ENCODE peak calls at places on chromosomes 4 and X, in eight cellular contexts. One of them, this sample, is unnamed.

GRCh38 chrX:139179592-139179991 is 350.9 kb upstream of the F9 start:
- DNase-seq in LoVo: no peak
- DNase-seq in M059J: peak
- DNase-seq in CD4-positive, CD25-positive, alpha-beta regulatory T cell: no peak
- DNase-seq in activated CD8-positive, alpha-beta T cell treated with anti-CD3 and anti-CD28 coated beads for 36 hours: no peak
- DNase-seq in activated CD8-positive, alpha-beta memory T cell treated with anti-CD3 and anti-CD28 coated beads for 1 hour: no peak
- DNase-seq in MV-4-11: no peak
- DNase-seq in transverse colon: no peak
- DNase-seq in this sample: no peak

GRCh38 chrX:100928660-100929613 is at the start of gene XKRX:
- DNase-seq in CD4-positive, CD25-positive, alpha-beta regulatory T cell: peak
- DNase-seq in activated CD8-positive, alpha-beta T cell treated with anti-CD3 and anti-CD28 coated beads for 36 hours: peak
- DNase-seq in LoVo: peak
- DNase-seq in activated CD8-positive, alpha-beta memory T cell treated with anti-CD3 and anti-CD28 coated beads for 1 hour: peak
- DNase-seq in MV-4-11: no peak
- DNase-seq in M059J: peak
- DNase-seq in transverse colon: peak
- DNase-seq in this sample: no peak

GRCh38 chrX:96394566-96394965 is 290.1 kb upstream of the DIAPH2 start:
- DNase-seq in activated CD8-positive, alpha-beta memory T cell treated with anti-CD3 and anti-CD28 coated beads for 1 hour: no peak
- DNase-seq in LoVo: no peak
- DNase-seq in M059J: peak
- DNase-seq in activated CD8-positive, alpha-beta T cell treated with anti-CD3 and anti-CD28 coated beads for 36 hours: no peak
- DNase-seq in CD4-positive, CD25-positive, alpha-beta regulatory T cell: no peak
- DNase-seq in MV-4-11: no peak
- DNase-seq in transverse colon: no peak
- DNase-seq in this sample: no peak

GRCh38 chr4:122602277-122603142 is 18.4 kb downstream of the IL21 start:
- DNase-seq in MV-4-11: peak
- DNase-seq in transverse colon: no peak
- DNase-seq in LoVo: peak
- DNase-seq in activated CD8-positive, alpha-beta T cell treated with anti-CD3 and anti-CD28 coated beads for 36 hours: no peak
- DNase-seq in M059J: peak
- DNase-seq in CD4-positive, CD25-positive, alpha-beta regulatory T cell: no peak
- DNase-seq in activated CD8-positive, alpha-beta memory T cell treated with anti-CD3 and anti-CD28 coated beads for 1 hour: no peak
- DNase-seq in this sample: no peak

GRCh38 chr4:115323106-115323684 is 209.8 kb upstream of the NDST4 start:
- DNase-seq in activated CD8-positive, alpha-beta memory T cell treated with anti-CD3 and anti-CD28 coated beads for 1 hour: no peak
- DNase-seq in MV-4-11: no peak
- DNase-seq in LoVo: no peak
- DNase-seq in activated CD8-positive, alpha-beta T cell treated with anti-CD3 and anti-CD28 coated beads for 36 hours: no peak
- DNase-seq in M059J: no peak
- DNase-seq in transverse colon: no peak
- DNase-seq in CD4-positive, CD25-positive, alpha-beta regulatory T cell: no peak
- DNase-seq in this sample: no peak

GRCh38 chr4:168884251-168885124 is 125.6 kb downstream of the CBR4 start:
- DNase-seq in LoVo: no peak
- DNase-seq in CD4-positive, CD25-positive, alpha-beta regulatory T cell: no peak
- DNase-seq in M059J: no peak
- DNase-seq in activated CD8-positive, alpha-beta memory T cell treated with anti-CD3 and anti-CD28 coated beads for 1 hour: no peak
- DNase-seq in transverse colon: no peak
- DNase-seq in MV-4-11: no peak
- DNase-seq in activated CD8-positive, alpha-beta T cell treated with anti-CD3 and anti-CD28 coated beads for 36 hours: no peak
- DNase-seq in this sample: no peak

GRCh38 chrX:139141370-139141769 is 389.2 kb upstream of the F9 start:
- DNase-seq in activated CD8-positive, alpha-beta T cell treated with anti-CD3 and anti-CD28 coated beads for 36 hours: no peak
- DNase-seq in MV-4-11: no peak
- DNase-seq in LoVo: no peak
- DNase-seq in activated CD8-positive, alpha-beta memory T cell treated with anti-CD3 and anti-CD28 coated beads for 1 hour: no peak
- DNase-seq in transverse colon: no peak
- DNase-seq in CD4-positive, CD25-positive, alpha-beta regulatory T cell: no peak
- DNase-seq in M059J: no peak
- DNase-seq in this sample: no peak

GRCh38 chr4:155819066-155819465 is 47.0 kb downstream of the ASIC5 start:
- DNase-seq in activated CD8-positive, alpha-beta T cell treated with anti-CD3 and anti-CD28 coated beads for 36 hours: no peak
- DNase-seq in activated CD8-positive, alpha-beta memory T cell treated with anti-CD3 and anti-CD28 coated beads for 1 hour: no peak
- DNase-seq in LoVo: no peak
- DNase-seq in MV-4-11: no peak
- DNase-seq in transverse colon: no peak
- DNase-seq in CD4-positive, CD25-positive, alpha-beta regulatory T cell: no peak
- DNase-seq in M059J: no peak
- DNase-seq in this sample: no peak

GRCh38 chrX:96752776-96753175 is 68.1 kb downstream of the DIAPH2 start:
- DNase-seq in CD4-positive, CD25-positive, alpha-beta regulatory T cell: no peak
- DNase-seq in transverse colon: no peak
- DNase-seq in M059J: no peak
- DNase-seq in MV-4-11: no peak
- DNase-seq in LoVo: no peak
- DNase-seq in activated CD8-positive, alpha-beta memory T cell treated with anti-CD3 and anti-CD28 coated beads for 1 hour: no peak
- DNase-seq in activated CD8-positive, alpha-beta T cell treated with anti-CD3 and anti-CD28 coated beads for 36 hours: no peak
- DNase-seq in this sample: no peak

GRCh38 chr4:185256444-185256843 is 47.0 kb downstream of the SNX25 start:
- DNase-seq in M059J: peak
- DNase-seq in transverse colon: no peak
- DNase-seq in MV-4-11: no peak
- DNase-seq in activated CD8-positive, alpha-beta memory T cell treated with anti-CD3 and anti-CD28 coated beads for 1 hour: no peak
- DNase-seq in LoVo: no peak
- DNase-seq in activated CD8-positive, alpha-beta T cell treated with anti-CD3 and anti-CD28 coated beads for 36 hours: no peak
- DNase-seq in CD4-positive, CD25-positive, alpha-beta regulatory T cell: no peak
- DNase-seq in this sample: no peak

GRCh38 chr4:80125252-80126177 is 52.5 kb upstream of the ANTXR2 start:
- DNase-seq in activated CD8-positive, alpha-beta T cell treated with anti-CD3 and anti-CD28 coated beads for 36 hours: peak
- DNase-seq in transverse colon: peak
- DNase-seq in LoVo: peak
- DNase-seq in CD4-positive, CD25-positive, alpha-beta regulatory T cell: peak
- DNase-seq in MV-4-11: peak
- DNase-seq in activated CD8-positive, alpha-beta memory T cell treated with anti-CD3 and anti-CD28 coated beads for 1 hour: no peak
- DNase-seq in M059J: peak
- DNase-seq in this sample: no peak